ENCODE peak calls at places on chromosome 1, in nine cellular contexts. D, V, T, I, L, C, P, B and E are unnamed samples.

GRCh38 chr1:111789077-111789476 is 33.4 kb downstream of the DDX20 start:
- DNase-seq in D (no peak), V (no peak), T (no peak), I (no peak), L (no peak), C (no peak), P (no peak), B (no peak), E (no peak)

GRCh38 chr1:39657923-39658485 is 13.9 kb downstream of the NT5C1A start:
- DNase-seq in D (peak), V (peak), T (peak), I (peak), L (peak), C (peak), P (no peak), B (peak), E (no peak)

GRCh38 chr1:921011-921837 is 2.5 kb upstream of the SAMD11 start:
- DNase-seq in D (peak), V (no peak), T (peak), I (peak), L (no peak), C (peak), P (peak), B (peak), E (no peak)

GRCh38 chr1:178048426-178048825 is 45.5 kb upstream of the RASAL2 start:
- DNase-seq in D (no peak), V (no peak), T (no peak), I (no peak), L (no peak), C (no peak), P (no peak), B (no peak), E (no peak)

GRCh38 chr1:27940297-27940696 is 5.5 kb downstream of the SMPDL3B start:
- DNase-seq in D (peak), V (peak), T (peak), I (peak), L (peak), C (peak), P (no peak), B (peak), E (no peak)

GRCh38 chr1:200889571-200889970 is 5.1 kb upstream of the INAVA start:
- DNase-seq in D (no peak), V (no peak), T (no peak), I (no peak), L (no peak), C (no peak), P (no peak), B (no peak), E (no peak)

GRCh38 chr1:43766086-43766784 is 58.9 kb downstream of the ST3GAL3 start:
- DNase-seq in D (no peak), V (no peak), T (no peak), I (no peak), L (no peak), C (no peak), P (no peak), B (no peak), E (no peak)

GRCh38 chr1:245155186-245156040 is 628 bp downstream of the KIF26B start:
- DNase-seq in D (peak), V (no peak), T (no peak), I (no peak), L (no peak), C (no peak), P (no peak), B (no peak), E (no peak)

GRCh38 chr1:151458936-151459330 is 361 bp downstream of the POGZ start:
- DNase-seq in D (peak), V (peak), T (no peak), I (peak), L (no peak), C (peak), P (no peak), B (peak), E (no peak)